ENCODE peak calls at places on chromosome 13, in nine cellular contexts. U, Z, D, A, V, T, G, Y and J are unnamed samples.

GRCh38 chr13:59126474-59126873 is 1037.3 kb downstream of the DIAPH3 start:
- DNase-seq in Y (no peak), D (no peak), T (no peak), Z (no peak), V (no peak), U (no peak), G (no peak), A (no peak), J (no peak)

GRCh38 chr13:48656621-48657020 is 2.9 kb downstream of the CYSLTR2 start:
- DNase-seq in T (peak; percentile 54), A (no peak), U (no peak), V (no peak), Y (no peak), G (no peak), D (no peak), Z (no peak), J (no peak)

GRCh38 chr13:99086869-99087129 is 108.9 kb upstream of the DOCK9 start:
- DNase-seq in Z (no peak), D (no peak), Y (peak; percentile 15), G (no peak), U (no peak), T (no peak), A (no peak), V (peak; percentile 81), J (no peak)

GRCh38 chr13:92843549-92843948 is 383.1 kb upstream of the GPC6 start:
- DNase-seq in V (no peak), G (no peak), A (no peak), T (no peak), Z (no peak), Y (no peak), D (no peak), U (no peak), J (peak; percentile 1)

GRCh38 chr13:64912141-64912540 is 2318.0 kb downstream of the PCDH9 start:
- DNase-seq in Z (peak; percentile 39), V (no peak), U (no peak), A (no peak), G (no peak), T (no peak), D (no peak), Y (no peak), J (peak; percentile 67)

GRCh38 chr13:42354246-42355117 is 82.5 kb downstream of the AKAP11 start:
- DNase-seq in U (peak; percentile 5), Z (no peak), V (no peak), G (no peak), D (no peak), Y (no peak), T (no peak), A (no peak), J (peak; percentile 47)

GRCh38 chr13:33296793-33297425 is 11.4 kb upstream of the STARD13 start:
- DNase-seq in V (no peak), G (no peak), T (no peak), D (no peak), U (no peak), Z (no peak), Y (no peak), A (no peak), J (no peak)

GRCh38 chr13:75788494-75788991 is 152.4 kb downstream of the LMO7 start:
- DNase-seq in Z (peak; percentile 96), V (no peak), U (no peak), A (no peak), Y (no peak), D (no peak), G (no peak), T (no peak), J (peak; percentile 57)

GRCh38 chr13:94239135-94239534 is 240.3 kb downstream of the DCT start:
- DNase-seq in A (no peak), U (no peak), T (peak; percentile 17), V (no peak), Y (no peak), D (no peak), G (no peak), Z (peak; percentile 37), J (peak; percentile 50)

GRCh38 chr13:48493851-48494250 is 39.0 kb downstream of the RCBTB2 start:
- DNase-seq in D (no peak), A (no peak), T (no peak), V (no peak), Z (no peak), Y (no peak), U (no peak), G (no peak), J (peak; percentile 11)

GRCh38 chr13:97384366-97384765 is 49.6 kb upstream of the RAP2A start:
- DNase-seq in Y (no peak), A (no peak), D (no peak), G (no peak), U (no peak), V (no peak), T (peak; percentile 68), Z (no peak), J (no peak)

GRCh38 chr13:52738719-52739467 is 727 bp downstream of the CNMD start:
- DNase-seq in D (no peak), U (peak; percentile 68), Y (no peak), G (peak; percentile 63), A (no peak), V (peak; percentile 67), T (no peak), Z (no peak), J (no peak)

GRCh38 chr13:93413972-93414717 is 187.5 kb downstream of the GPC6 start:
- DNase-seq in Z (no peak), T (no peak), G (no peak), Y (no peak), U (no peak), V (no peak), D (no peak), A (no peak), J (no peak)

GRCh38 chr13:84651288-84651687 is 769.0 kb upstream of the SLITRK1 start:
- DNase-seq in T (no peak), Z (no peak), Y (no peak), D (no peak), V (no peak), A (no peak), G (no peak), U (no peak), J (peak; percentile 81)

GRCh38 chr13:102904408-102904862 is 58.6 kb downstream of the ERCC5 start:
- DNase-seq in T (no peak), A (no peak), U (no peak), Y (no peak), D (no peak), G (no peak), Z (no peak), V (no peak), J (no peak)

GRCh38 chr13:87042946-87043345 is 628.2 kb upstream of the SLITRK5 start:
- DNase-seq in G (no peak), V (no peak), D (no peak), Y (no peak), A (no peak), Z (no peak), U (no peak), T (no peak), J (no peak)

GRCh38 chr13:83940742-83941141 is 58.5 kb upstream of the SLITRK1 start:
- DNase-seq in G (no peak), U (no peak), A (no peak), V (no peak), D (no peak), T (no peak), Z (no peak), Y (no peak), J (peak; percentile 71)

GRCh38 chr13:113098163-113098732 is 7.3 kb upstream of the F7 start:
- DNase-seq in Z (peak; percentile 35), Y (no peak), V (no peak), U (peak; percentile 64), A (no peak), D (no peak), T (no peak), G (no peak), J (peak; percentile 55)

GRCh38 chr13:75217949-75218348 is 264.0 kb downstream of the TBC1D4 start:
- DNase-seq in T (no peak), G (no peak), A (no peak), Z (peak; percentile 19), U (no peak), D (no peak), Y (no peak), V (no peak), J (peak; percentile 41)

GRCh38 chr13:20824762-20825161 is 51.0 kb upstream of the EEF1AKMT1 start:
- DNase-seq in A (no peak), U (no peak), Z (no peak), V (no peak), G (no peak), D (no peak), T (no peak), Y (no peak), J (peak; percentile 85)

GRCh38 chr13:49936943-49937273 is 768 bp upstream of the SPRYD7 start:
- DNase-seq in A (no peak), V (no peak), U (no peak), Z (no peak), G (no peak), Y (no peak), T (no peak), D (no peak), J (no peak)

GRCh38 chr13:99217461-99218101 is 16.9 kb downstream of the UBAC2 start:
- DNase-seq in G (no peak), T (no peak), D (no peak), V (no peak), Y (no peak), A (no peak), Z (no peak), U (no peak), J (no peak)

GRCh38 chr13:102948006-102948405 is 102.2 kb downstream of the ERCC5 start:
- DNase-seq in Y (no peak), D (no peak), Z (no peak), U (no peak), V (no peak), T (no peak), G (no peak), A (no peak), J (no peak)

GRCh38 chr13:23447927-23448326 is 14.4 kb upstream of the SACS start:
- DNase-seq in U (no peak), Y (no peak), Z (peak; percentile 78), A (no peak), V (no peak), G (no peak), T (no peak), D (no peak), J (peak; percentile 44)

GRCh38 chr13:111485491-111486250 is 165.2 kb downstream of the TEX29 start:
- DNase-seq in G (no peak), Y (no peak), U (no peak), V (peak; percentile 33), A (no peak), D (no peak), T (no peak), Z (no peak), J (no peak)

GRCh38 chr13:64688893-64689677 is 2541.1 kb downstream of the PCDH9 start:
- DNase-seq in Y (no peak), D (no peak), U (no peak), T (no peak), G (no peak), V (no peak), A (no peak), Z (peak; percentile 9), J (peak; percentile 84)